ENCODE peak calls at places on chromosomes 13 and 19, in five cellular contexts. One of them, this sample, is unnamed.

GRCh38 chr19:40755248-40755624 is 4.2 kb downstream of the SNRPA start:
- DNase-seq in K562: no peak
- DNase-seq in H1: no peak
- DNase-seq in HepG2: no peak
- DNase-seq in GM12878: no peak
- DNase-seq in this sample: no peak

GRCh38 chr13:110590577-110590976 is 24.8 kb upstream of the NAXD start:
- DNase-seq in K562: no peak
- DNase-seq in H1: no peak
- DNase-seq in HepG2: no peak
- DNase-seq in GM12878: no peak
- DNase-seq in this sample: no peak

GRCh38 chr13:93304868-93305613 is 78.4 kb downstream of the GPC6 start:
- DNase-seq in K562: no peak
- DNase-seq in H1: no peak
- DNase-seq in HepG2: no peak
- DNase-seq in GM12878: no peak
- DNase-seq in this sample: peak

GRCh38 chr13:34941835-34942731 is at the start of gene NBEA:
- DNase-seq in K562: peak
- DNase-seq in H1: peak
- DNase-seq in HepG2: peak
- DNase-seq in GM12878: peak
- DNase-seq in this sample: peak

GRCh38 chr19:43880483-43880882 is 53.4 kb downstream of the ZNF283 start:
- DNase-seq in K562: no peak
- DNase-seq in H1: no peak
- DNase-seq in HepG2: no peak
- DNase-seq in GM12878: no peak
- DNase-seq in this sample: no peak

GRCh38 chr13:42123600-42123999 is 75.2 kb downstream of the DGKH start:
- DNase-seq in K562: no peak
- DNase-seq in H1: no peak
- DNase-seq in HepG2: no peak
- DNase-seq in GM12878: no peak
- DNase-seq in this sample: no peak

GRCh38 chr13:103030776-103031175 is 35.4 kb downstream of the SLC10A2 start:
- DNase-seq in K562: no peak
- DNase-seq in H1: no peak
- DNase-seq in HepG2: no peak
- DNase-seq in GM12878: no peak
- DNase-seq in this sample: no peak

GRCh38 chr19:741506-742131 is 9.3 kb upstream of the MISP start:
- DNase-seq in K562: peak
- DNase-seq in H1: peak
- DNase-seq in HepG2: peak
- DNase-seq in GM12878: no peak
- DNase-seq in this sample: peak

GRCh38 chr19:15123031-15123890 is 16.1 kb downstream of the SYDE1 start:
- DNase-seq in K562: no peak
- DNase-seq in H1: no peak
- DNase-seq in HepG2: no peak
- DNase-seq in GM12878: no peak
- DNase-seq in this sample: no peak

GRCh38 chr13:43879323-43880181 is at the start of the genes CCDC122 and LACC1:
- DNase-seq in K562: no peak
- DNase-seq in H1: no peak
- DNase-seq in HepG2: peak
- DNase-seq in GM12878: no peak
- DNase-seq in this sample: peak

GRCh38 chr19:6516659-6517291 is 14.1 kb upstream of the TNFSF9 start:
- DNase-seq in K562: peak
- DNase-seq in H1: no peak
- DNase-seq in HepG2: peak
- DNase-seq in GM12878: no peak
- DNase-seq in this sample: peak

GRCh38 chr13:67369895-67370660 is 139.9 kb upstream of the PCDH9 start:
- DNase-seq in K562: no peak
- DNase-seq in H1: no peak
- DNase-seq in HepG2: no peak
- DNase-seq in GM12878: no peak
- DNase-seq in this sample: no peak

GRCh38 chr19:4456843-4457653 is 546 bp downstream of the UBXN6 start:
- DNase-seq in K562: peak
- DNase-seq in H1: peak
- DNase-seq in HepG2: no peak
- DNase-seq in GM12878: no peak
- DNase-seq in this sample: peak

GRCh38 chr13:60051754-60052153 is 112.0 kb downstream of the DIAPH3 start:
- DNase-seq in K562: no peak
- DNase-seq in H1: no peak
- DNase-seq in HepG2: no peak
- DNase-seq in GM12878: no peak
- DNase-seq in this sample: no peak

GRCh38 chr19:3135961-3136683 is at the start of gene GNA15:
- DNase-seq in K562: peak
- DNase-seq in H1: no peak
- DNase-seq in HepG2: no peak
- DNase-seq in GM12878: no peak
- DNase-seq in this sample: no peak

GRCh38 chr19:18332917-18333530 is 7.4 kb upstream of the PGPEP1 start:
- DNase-seq in K562: no peak
- DNase-seq in H1: no peak
- DNase-seq in HepG2: peak
- DNase-seq in GM12878: no peak
- DNase-seq in this sample: no peak

GRCh38 chr13:60112771-60113170 is 51.0 kb downstream of the DIAPH3 start:
- DNase-seq in K562: no peak
- DNase-seq in H1: no peak
- DNase-seq in HepG2: no peak
- DNase-seq in GM12878: no peak
- DNase-seq in this sample: no peak

GRCh38 chr13:99916366-99917103 is 55.0 kb downstream of the ZIC5 start:
- DNase-seq in K562: peak
- DNase-seq in H1: no peak
- DNase-seq in HepG2: peak
- DNase-seq in GM12878: peak
- DNase-seq in this sample: peak

GRCh38 chr13:34700155-34700554 is 241.9 kb upstream of the NBEA start:
- DNase-seq in K562: no peak
- DNase-seq in H1: no peak
- DNase-seq in HepG2: no peak
- DNase-seq in GM12878: no peak
- DNase-seq in this sample: no peak

GRCh38 chr13:98513837-98514236 is 63.1 kb downstream of the STK24 start:
- DNase-seq in K562: no peak
- DNase-seq in H1: no peak
- DNase-seq in HepG2: no peak
- DNase-seq in GM12878: no peak
- DNase-seq in this sample: no peak

GRCh38 chr19:43470288-43470687 is 4.9 kb upstream of the LYPD3 start:
- DNase-seq in K562: no peak
- DNase-seq in H1: no peak
- DNase-seq in HepG2: no peak
- DNase-seq in GM12878: no peak
- DNase-seq in this sample: peak

GRCh38 chr19:35746087-35746462 is 624 bp downstream of the PSENEN start:
- DNase-seq in K562: no peak
- DNase-seq in H1: no peak
- DNase-seq in HepG2: no peak
- DNase-seq in GM12878: no peak
- DNase-seq in this sample: no peak

GRCh38 chr13:50732712-50733111 is 110.8 kb downstream of the DLEU7 start:
- DNase-seq in K562: no peak
- DNase-seq in H1: no peak
- DNase-seq in HepG2: no peak
- DNase-seq in GM12878: no peak
- DNase-seq in this sample: peak

GRCh38 chr19:9205506-9206113 is 13.8 kb downstream of the OR7D4 start:
- DNase-seq in K562: peak
- DNase-seq in H1: peak
- DNase-seq in HepG2: peak
- DNase-seq in GM12878: no peak
- DNase-seq in this sample: peak

GRCh38 chr19:16893686-16893990 is 4.8 kb downstream of the F2RL3 start:
- DNase-seq in K562: no peak
- DNase-seq in H1: no peak
- DNase-seq in HepG2: no peak
- DNase-seq in GM12878: no peak
- DNase-seq in this sample: no peak

GRCh38 chr19:1261512-1261862 is 7.6 kb upstream of the CIRBP start:
- DNase-seq in K562: no peak
- DNase-seq in H1: no peak
- DNase-seq in HepG2: no peak
- DNase-seq in GM12878: no peak
- DNase-seq in this sample: no peak

GRCh38 chr19:2249880-2250764 is 999 bp downstream of the AMH start:
- DNase-seq in K562: no peak
- DNase-seq in H1: no peak
- DNase-seq in HepG2: no peak
- DNase-seq in GM12878: no peak
- DNase-seq in this sample: peak

GRCh38 chr19:48856921-48857320 is 11.5 kb downstream of the PLEKHA4 start:
- DNase-seq in K562: no peak
- DNase-seq in H1: no peak
- DNase-seq in HepG2: no peak
- DNase-seq in GM12878: no peak
- DNase-seq in this sample: no peak

GRCh38 chr13:20125129-20125782 is 35.6 kb downstream of the GJA3 start:
- DNase-seq in K562: no peak
- DNase-seq in H1: no peak
- DNase-seq in HepG2: no peak
- DNase-seq in GM12878: no peak
- DNase-seq in this sample: no peak

GRCh38 chr13:91567485-91568207 is 169.2 kb downstream of the GPC5 start:
- DNase-seq in K562: no peak
- DNase-seq in H1: no peak
- DNase-seq in HepG2: no peak
- DNase-seq in GM12878: no peak
- DNase-seq in this sample: no peak

GRCh38 chr19:2337329-2337707 is 8.8 kb downstream of the SPPL2B start:
- DNase-seq in K562: no peak
- DNase-seq in H1: no peak
- DNase-seq in HepG2: peak
- DNase-seq in GM12878: no peak
- DNase-seq in this sample: peak

GRCh38 chr13:25059943-25060342 is 36.0 kb upstream of the PABPC3 start:
- DNase-seq in K562: no peak
- DNase-seq in H1: no peak
- DNase-seq in HepG2: no peak
- DNase-seq in GM12878: no peak
- DNase-seq in this sample: no peak

GRCh38 chr13:60572003-60572792 is 175.2 kb downstream of the TDRD3 start:
- DNase-seq in K562: no peak
- DNase-seq in H1: no peak
- DNase-seq in HepG2: peak
- DNase-seq in GM12878: no peak
- DNase-seq in this sample: no peak

GRCh38 chr19:42284066-42284501 is 15.0 kb downstream of the CIC start:
- DNase-seq in K562: peak
- DNase-seq in H1: no peak
- DNase-seq in HepG2: no peak
- DNase-seq in GM12878: no peak
- DNase-seq in this sample: peak

GRCh38 chr19:10332158-10332964 is 968 bp downstream of the RAVER1 start:
- DNase-seq in K562: peak
- DNase-seq in H1: no peak
- DNase-seq in HepG2: peak
- DNase-seq in GM12878: no peak
- DNase-seq in this sample: no peak

GRCh38 chr19:10335149-10336053 is 2.1 kb upstream of the RAVER1 start:
- DNase-seq in K562: no peak
- DNase-seq in H1: no peak
- DNase-seq in HepG2: no peak
- DNase-seq in GM12878: no peak
- DNase-seq in this sample: no peak

GRCh38 chr19:10334340-10335148 is 1.2 kb upstream of the RAVER1 start:
- DNase-seq in K562: peak
- DNase-seq in H1: peak
- DNase-seq in HepG2: peak
- DNase-seq in GM12878: no peak
- DNase-seq in this sample: peak

GRCh38 chr19:10333758-10334339 is 520 bp upstream of the RAVER1 start:
- DNase-seq in K562: no peak
- DNase-seq in H1: no peak
- DNase-seq in HepG2: no peak
- DNase-seq in GM12878: no peak
- DNase-seq in this sample: no peak

GRCh38 chr19:10332965-10333757 is at the start of gene RAVER1:
- DNase-seq in K562: peak
- DNase-seq in H1: peak
- DNase-seq in HepG2: peak
- DNase-seq in GM12878: peak
- DNase-seq in this sample: peak
- TF ChIP-seq EP300 in K562: no peak
- TF ChIP-seq EP300 in H1: peak
- TF ChIP-seq EP300 in HepG2: peak
- TF ChIP-seq EP300 in GM12878: peak
- TF ChIP-seq EP300 in this sample: no peak

GRCh38 chr19:8184274-8184673 is 24.9 kb upstream of the CERS4 start:
- DNase-seq in K562: no peak
- DNase-seq in H1: no peak
- DNase-seq in HepG2: no peak
- DNase-seq in GM12878: no peak
- DNase-seq in this sample: no peak
- TF ChIP-seq JUND in K562: no peak
- TF ChIP-seq JUND in H1: no peak
- TF ChIP-seq JUND in HepG2: no peak
- TF ChIP-seq JUND in GM12878: no peak
- TF ChIP-seq JUND in this sample: no peak

GRCh38 chr13:112254900-112255299 is 121.3 kb upstream of the SPACA7 start:
- DNase-seq in K562: no peak
- DNase-seq in H1: no peak
- DNase-seq in HepG2: no peak
- DNase-seq in GM12878: no peak
- DNase-seq in this sample: no peak

GRCh38 chr13:112254061-112254818 is 121.9 kb upstream of the SPACA7 start:
- DNase-seq in K562: no peak
- DNase-seq in H1: no peak
- DNase-seq in HepG2: no peak
- DNase-seq in GM12878: no peak
- DNase-seq in this sample: no peak

GRCh38 chr13:112251930-112252585 is 124.1 kb upstream of the SPACA7 start:
- DNase-seq in K562: no peak
- DNase-seq in H1: no peak
- DNase-seq in HepG2: no peak
- DNase-seq in GM12878: no peak
- DNase-seq in this sample: no peak

GRCh38 chr13:112252744-112253590 is 123.2 kb upstream of the SPACA7 start:
- DNase-seq in K562: no peak
- DNase-seq in H1: no peak
- DNase-seq in HepG2: no peak
- DNase-seq in GM12878: no peak
- DNase-seq in this sample: no peak

GRCh38 chr13:112253631-112254030 is 122.5 kb upstream of the SPACA7 start:
- DNase-seq in K562: no peak
- DNase-seq in H1: no peak
- DNase-seq in HepG2: no peak
- DNase-seq in GM12878: no peak
- DNase-seq in this sample: no peak
- TF ChIP-seq EP300 in K562: no peak
- TF ChIP-seq EP300 in H1: no peak
- TF ChIP-seq EP300 in HepG2: no peak
- TF ChIP-seq EP300 in GM12878: no peak
- TF ChIP-seq EP300 in this sample: no peak

GRCh38 chr19:47471733-47472457 is at the start of gene SLC8A2:
- DNase-seq in K562: peak
- DNase-seq in H1: peak
- DNase-seq in HepG2: peak
- DNase-seq in GM12878: no peak
- DNase-seq in this sample: peak
- TF ChIP-seq JUND in K562: no peak
- TF ChIP-seq JUND in H1: no peak
- TF ChIP-seq JUND in HepG2: no peak
- TF ChIP-seq JUND in GM12878: no peak
- TF ChIP-seq JUND in this sample: no peak

This sample was measured in SK-N-SH.